ENCODE peak calls at places on chromosomes 2 and 18, in seven cellular contexts. T is smooth muscle cell of the brain vasculature; B is GM03348; O is lung; J is NCI-H1092 treated with DMSO at 0.1 percent for 48 hours; Q is GM04504; U is stimulated activated CD4-positive, alpha-beta T cell treated with anti-CD3 and anti-CD28 coated beads, Interleukin-4, amount 100 ng/mL, for 1 hour. W is an unnamed sample.

GRCh38 chr2:231332388-231332787 is 63.1 kb upstream of the B3GNT7 start:
- DNase-seq in T (no peak), B (no peak), O (no peak), J (no peak), Q (no peak), U (no peak), W (no peak)

GRCh38 chr2:39664478-39664877 is 1.2 kb upstream of the TMEM178A start:
- DNase-seq in T (no peak), B (no peak), O (no peak), J (no peak), Q (no peak), U (no peak), W (no peak)

GRCh38 chr18:42517896-42518295 is 562.9 kb downstream of the PIK3C3 start:
- DNase-seq in T (no peak), B (no peak), O (no peak), J (no peak), Q (no peak), U (no peak), W (no peak)

GRCh38 chr2:41877114-41877513 is 170.7 kb upstream of the PKDCC start:
- DNase-seq in T (no peak), B (no peak), O (no peak), J (no peak), Q (no peak), U (no peak), W (no peak)

GRCh38 chr2:240163844-240164574 is 23.6 kb upstream of the OTOS start:
- DNase-seq in T (no peak), B (no peak), O (no peak), J (no peak), Q (no peak), U (no peak), W (no peak)

GRCh38 chr2:65749549-65749948 is 317.1 kb upstream of the SPRED2 start:
- DNase-seq in T (peak; percentile 76), B (peak; percentile 5), O (no peak), J (no peak), Q (no peak), U (no peak), W (no peak)

GRCh38 chr2:14551069-14551468 is 81.4 kb upstream of the LRATD1 start:
- DNase-seq in T (no peak), B (no peak), O (no peak), J (no peak), Q (no peak), U (no peak), W (no peak)

GRCh38 chr2:22282215-22282614 is 1102.8 kb upstream of the KLHL29 start:
- DNase-seq in T (no peak), B (no peak), O (no peak), J (no peak), Q (no peak), U (no peak), W (no peak)

GRCh38 chr2:46776687-46777327 is 138.8 kb downstream of the MCFD2 start:
- DNase-seq in T (peak; percentile 54), B (peak; percentile 76), O (no peak), J (peak; percentile 34), Q (peak; percentile 35), U (peak; percentile 42), W (no peak)

GRCh38 chr2:58501371-58501770 is 260.2 kb upstream of the FANCL start:
- DNase-seq in T (no peak), B (no peak), O (no peak), J (no peak), Q (no peak), U (no peak), W (no peak)

GRCh38 chr2:234071664-234072063 is 21.2 kb downstream of the SPP2 start:
- DNase-seq in T (no peak), B (no peak), O (no peak), J (no peak), Q (no peak), U (no peak), W (no peak)

GRCh38 chr2:10178751-10179150 is 56.2 kb downstream of the RRM2 start:
- DNase-seq in T (no peak), B (no peak), O (no peak), J (no peak), Q (no peak), U (no peak), W (no peak)

GRCh38 chr2:233821709-233822100 is 32.6 kb downstream of the HJURP start:
- DNase-seq in T (no peak), B (no peak), O (no peak), J (no peak), Q (no peak), U (no peak), W (no peak)

GRCh38 chr2:135245055-135245454 is 193.0 kb downstream of the RAB3GAP1 start:
- DNase-seq in T (no peak), B (no peak), O (no peak), J (no peak), Q (no peak), U (no peak), W (no peak)

GRCh38 chr2:96618599-96619283 is 19.4 kb downstream of the KANSL3 start:
- DNase-seq in T (no peak), B (peak; percentile 56), O (no peak), J (no peak), Q (no peak), U (no peak), W (no peak)

GRCh38 chr2:127154985-127155650 is 48.2 kb upstream of the BIN1 start:
- DNase-seq in T (no peak), B (peak; percentile 58), O (no peak), J (no peak), Q (peak; percentile 71), U (no peak), W (no peak)

GRCh38 chr2:19488009-19488691 is 129.7 kb upstream of the OSR1 start:
- DNase-seq in T (no peak), B (peak; percentile 19), O (no peak), J (no peak), Q (peak; percentile 37), U (no peak), W (no peak)

GRCh38 chr18:52452427-52452826 is 112.4 kb downstream of the DCC start:
- DNase-seq in T (no peak), B (no peak), O (no peak), J (no peak), Q (no peak), U (no peak), W (no peak)

W was measured in H1.